ENCODE peak calls at places on chromosomes 12 and 14, in five cellular contexts. One of them, this sample, is unnamed.

GRCh38 chr12:106739815-106740552 is 34.5 kb upstream of the RIC8B start:
- DNase-seq in EL: peak; percentile 45
- DNase-seq in dorsolateral prefrontal cortex: no peak
- DNase-seq in T-cell: no peak
- DNase-seq in GM06990: no peak
- DNase-seq in this sample: no peak

GRCh38 chr12:10607885-10608458 is 5.4 kb downstream of the MAGOHB start:
- DNase-seq in EL: peak; percentile 31
- DNase-seq in dorsolateral prefrontal cortex: no peak
- DNase-seq in T-cell: no peak
- DNase-seq in GM06990: no peak
- DNase-seq in this sample: no peak

GRCh38 chr14:95507174-95507573 is 9.3 kb downstream of the SYNE3 start:
- DNase-seq in EL: peak; percentile 98
- DNase-seq in dorsolateral prefrontal cortex: no peak
- DNase-seq in T-cell: no peak
- DNase-seq in GM06990: no peak
- DNase-seq in this sample: peak; percentile 92

GRCh38 chr12:121767525-121768016 is 25.9 kb downstream of the RHOF start:
- DNase-seq in EL: peak; percentile 30
- DNase-seq in dorsolateral prefrontal cortex: peak; percentile 67
- DNase-seq in T-cell: no peak
- DNase-seq in GM06990: no peak
- DNase-seq in this sample: no peak

GRCh38 chr14:76133103-76133502 is 18.6 kb upstream of the GPATCH2L start:
- DNase-seq in EL: peak; percentile 13
- DNase-seq in dorsolateral prefrontal cortex: no peak
- DNase-seq in T-cell: no peak
- DNase-seq in GM06990: no peak
- DNase-seq in this sample: no peak

GRCh38 chr14:73613419-73613963 is 1.2 kb downstream of the ACOT6 start:
- DNase-seq in EL: no peak
- DNase-seq in dorsolateral prefrontal cortex: no peak
- DNase-seq in T-cell: no peak
- DNase-seq in GM06990: no peak
- DNase-seq in this sample: no peak

GRCh38 chr14:38549549-38549948 is 293.7 kb upstream of the CLEC14A start:
- DNase-seq in EL: no peak
- DNase-seq in dorsolateral prefrontal cortex: no peak
- DNase-seq in T-cell: no peak
- DNase-seq in GM06990: no peak
- DNase-seq in this sample: no peak

GRCh38 chr12:67980391-67980790 is 8.9 kb upstream of the IFNG-AS1 start:
- DNase-seq in EL: no peak
- DNase-seq in dorsolateral prefrontal cortex: no peak
- DNase-seq in T-cell: no peak
- DNase-seq in GM06990: no peak
- DNase-seq in this sample: no peak

GRCh38 chr12:4395818-4396217 is 16.3 kb upstream of the FGF23 start:
- DNase-seq in EL: no peak
- DNase-seq in dorsolateral prefrontal cortex: no peak
- DNase-seq in T-cell: no peak
- DNase-seq in GM06990: no peak
- DNase-seq in this sample: no peak

GRCh38 chr14:87995500-87996275 is 2.7 kb upstream of the GALC start:
- DNase-seq in EL: no peak
- DNase-seq in dorsolateral prefrontal cortex: no peak
- DNase-seq in T-cell: no peak
- DNase-seq in GM06990: no peak
- DNase-seq in this sample: no peak

GRCh38 chr14:90109858-90110257 is 48.1 kb downstream of the KCNK13 start:
- DNase-seq in EL: no peak
- DNase-seq in dorsolateral prefrontal cortex: no peak
- DNase-seq in T-cell: no peak
- DNase-seq in GM06990: no peak
- DNase-seq in this sample: no peak

GRCh38 chr14:31208546-31209424 is 1.2 kb upstream of the HECTD1 start:
- DNase-seq in EL: no peak
- DNase-seq in dorsolateral prefrontal cortex: no peak
- DNase-seq in T-cell: no peak
- DNase-seq in GM06990: no peak
- DNase-seq in this sample: no peak

GRCh38 chr12:97567619-97568110 is 105.1 kb downstream of the RMST start:
- DNase-seq in EL: no peak
- DNase-seq in dorsolateral prefrontal cortex: no peak
- DNase-seq in T-cell: no peak
- DNase-seq in GM06990: no peak
- DNase-seq in this sample: no peak

GRCh38 chr12:26513357-26514043 is 318.1 kb downstream of the SSPN start:
- DNase-seq in EL: no peak
- DNase-seq in dorsolateral prefrontal cortex: no peak
- DNase-seq in T-cell: no peak
- DNase-seq in GM06990: no peak
- DNase-seq in this sample: no peak

GRCh38 chr14:99137913-99138571 is 134.0 kb downstream of the BCL11B start:
- DNase-seq in EL: no peak
- DNase-seq in dorsolateral prefrontal cortex: peak; percentile 6
- DNase-seq in T-cell: no peak
- DNase-seq in GM06990: no peak
- DNase-seq in this sample: peak; percentile 24

GRCh38 chr12:639566-639965 is 23.7 kb downstream of the NINJ2 start:
- DNase-seq in EL: no peak
- DNase-seq in dorsolateral prefrontal cortex: no peak
- DNase-seq in T-cell: no peak
- DNase-seq in GM06990: no peak
- DNase-seq in this sample: no peak

GRCh38 chr14:78450945-78451344 is 280.8 kb downstream of the NRXN3 start:
- DNase-seq in EL: peak; percentile 1
- DNase-seq in dorsolateral prefrontal cortex: no peak
- DNase-seq in T-cell: no peak
- DNase-seq in GM06990: no peak
- DNase-seq in this sample: no peak

GRCh38 chr14:67397536-67397935 is 14.4 kb downstream of the PLEK2 start:
- DNase-seq in EL: no peak
- DNase-seq in dorsolateral prefrontal cortex: no peak
- DNase-seq in T-cell: no peak
- DNase-seq in GM06990: no peak
- DNase-seq in this sample: no peak

GRCh38 chr14:62179367-62180018 is 417.3 kb downstream of the SNAPC1 start:
- DNase-seq in EL: peak; percentile 76
- DNase-seq in dorsolateral prefrontal cortex: peak; percentile 65
- DNase-seq in T-cell: no peak
- DNase-seq in GM06990: peak; percentile 6
- DNase-seq in this sample: no peak

GRCh38 chr12:4997939-4998338 is 45.7 kb upstream of the KCNA5 start:
- DNase-seq in EL: peak; percentile 96
- DNase-seq in dorsolateral prefrontal cortex: no peak
- DNase-seq in T-cell: no peak
- DNase-seq in GM06990: no peak
- DNase-seq in this sample: no peak

GRCh38 chr12:16506394-16506793 is 99.6 kb downstream of the LMO3 start:
- DNase-seq in EL: no peak
- DNase-seq in dorsolateral prefrontal cortex: no peak
- DNase-seq in T-cell: no peak
- DNase-seq in GM06990: no peak
- DNase-seq in this sample: no peak

GRCh38 chr12:50103767-50104321 is at the start of gene GPD1:
- DNase-seq in EL: peak; percentile 45
- DNase-seq in dorsolateral prefrontal cortex: peak; percentile 64
- DNase-seq in T-cell: no peak
- DNase-seq in GM06990: no peak
- DNase-seq in this sample: peak; percentile 66

GRCh38 chr12:53231859-53232640 is at the start of gene RARG:
- DNase-seq in EL: peak; percentile 78
- DNase-seq in dorsolateral prefrontal cortex: no peak
- DNase-seq in T-cell: no peak
- DNase-seq in GM06990: no peak
- DNase-seq in this sample: peak; percentile 83

GRCh38 chr12:103632554-103633216 is 45.6 kb downstream of the STAB2 start:
- DNase-seq in EL: peak; percentile 73
- DNase-seq in dorsolateral prefrontal cortex: no peak
- DNase-seq in T-cell: no peak
- DNase-seq in GM06990: peak; percentile 51
- DNase-seq in this sample: no peak

GRCh38 chr14:96037891-96038557 is 1.1 kb upstream of the C14orf132 start:
- DNase-seq in EL: peak; percentile 27
- DNase-seq in dorsolateral prefrontal cortex: no peak
- DNase-seq in T-cell: no peak
- DNase-seq in GM06990: no peak
- DNase-seq in this sample: no peak

GRCh38 chr14:55731881-55732498 is 152.0 kb downstream of the KTN1 start:
- DNase-seq in EL: peak; percentile 34
- DNase-seq in dorsolateral prefrontal cortex: peak; percentile 43
- DNase-seq in T-cell: peak; percentile 9
- DNase-seq in GM06990: no peak
- DNase-seq in this sample: no peak

GRCh38 chr12:65427646-65428045 is 149.2 kb downstream of the MSRB3 start:
- DNase-seq in EL: no peak
- DNase-seq in dorsolateral prefrontal cortex: no peak
- DNase-seq in T-cell: no peak
- DNase-seq in GM06990: no peak
- DNase-seq in this sample: no peak

GRCh38 chr12:101696477-101697196 is 803 bp upstream of the CHPT1 start:
- DNase-seq in EL: no peak
- DNase-seq in dorsolateral prefrontal cortex: no peak
- DNase-seq in T-cell: peak; percentile 3
- DNase-seq in GM06990: no peak
- DNase-seq in this sample: no peak

GRCh38 chr14:56488306-56488705 is 91.3 kb upstream of the TMEM260 start:
- DNase-seq in EL: no peak
- DNase-seq in dorsolateral prefrontal cortex: no peak
- DNase-seq in T-cell: no peak
- DNase-seq in GM06990: no peak
- DNase-seq in this sample: no peak

GRCh38 chr12:12487490-12487889 is 75.2 kb downstream of the DUSP16 start:
- DNase-seq in EL: no peak
- DNase-seq in dorsolateral prefrontal cortex: no peak
- DNase-seq in T-cell: no peak
- DNase-seq in GM06990: no peak
- DNase-seq in this sample: no peak

GRCh38 chr14:20508367-20508766 is 3.0 kb downstream of the RNASE10 start:
- DNase-seq in EL: no peak
- DNase-seq in dorsolateral prefrontal cortex: no peak
- DNase-seq in T-cell: no peak
- DNase-seq in GM06990: no peak
- DNase-seq in this sample: no peak

GRCh38 chr12:91367234-91367849 is 184.7 kb upstream of the DCN start:
- DNase-seq in EL: peak; percentile 25
- DNase-seq in dorsolateral prefrontal cortex: no peak
- DNase-seq in T-cell: no peak
- DNase-seq in GM06990: no peak
- DNase-seq in this sample: no peak

GRCh38 chr12:124684971-124685688 is 117.7 kb upstream of the NCOR2 start:
- DNase-seq in EL: peak; percentile 70
- DNase-seq in dorsolateral prefrontal cortex: no peak
- DNase-seq in T-cell: no peak
- DNase-seq in GM06990: no peak
- DNase-seq in this sample: peak; percentile 68

GRCh38 chr12:118050972-118051910 is 9.7 kb downstream of the WSB2 start:
- DNase-seq in EL: no peak
- DNase-seq in dorsolateral prefrontal cortex: no peak
- DNase-seq in T-cell: no peak
- DNase-seq in GM06990: no peak
- DNase-seq in this sample: no peak

GRCh38 chr14:104387000-104387384 is 192.6 kb upstream of the C14orf180 start:
- DNase-seq in EL: no peak
- DNase-seq in dorsolateral prefrontal cortex: no peak
- DNase-seq in T-cell: no peak
- DNase-seq in GM06990: peak; percentile 52
- DNase-seq in this sample: no peak

GRCh38 chr14:32565256-32565655 is 236.2 kb downstream of the AKAP6 start:
- DNase-seq in EL: no peak
- DNase-seq in dorsolateral prefrontal cortex: no peak
- DNase-seq in T-cell: no peak
- DNase-seq in GM06990: no peak
- DNase-seq in this sample: no peak

GRCh38 chr12:50934981-50935807 is 17.1 kb upstream of the HIGD1C start:
- DNase-seq in EL: peak; percentile 29
- DNase-seq in dorsolateral prefrontal cortex: no peak
- DNase-seq in T-cell: no peak
- DNase-seq in GM06990: no peak
- DNase-seq in this sample: no peak